ENCODE peak calls at places on chromosomes 4 and X, in four cellular contexts. J, U, Y and Z are unnamed samples.

GRCh38 chr4:13367244-13367643 is 116.9 kb downstream of the RAB28 start:
- DNase-seq in J (no peak), Y (no peak), U (no peak), Z (no peak)

GRCh38 chr4:47531241-47531953 is 46.3 kb downstream of the ATP10D start:
- DNase-seq in J (no peak), Y (peak; percentile 86), U (no peak), Z (no peak)

GRCh38 chrX:119758682-119759332 is 419 bp downstream of the SOWAHD start:
- DNase-seq in U (peak; percentile 66), Y (no peak), J (peak; percentile 29), Z (peak; percentile 67)

GRCh38 chr4:65007841-65008439 is 598.7 kb upstream of the TECRL start:
- DNase-seq in U (no peak), Y (no peak), J (peak; percentile 26), Z (peak; percentile 8)

GRCh38 chr4:83599183-83599582 is 63.3 kb downstream of the GPAT3 start:
- DNase-seq in Y (no peak), U (no peak), J (peak; percentile 58), Z (no peak)

GRCh38 chr4:122826596-122827257 is at the start of gene FGF2:
- DNase-seq in Y (no peak), J (peak; percentile 76), U (peak; percentile 84), Z (peak; percentile 89)

GRCh38 chrX:150955590-150955989 is 27.5 kb upstream of the HMGB3 start:
- DNase-seq in Y (no peak), U (no peak), J (no peak), Z (no peak)

GRCh38 chr4:157004279-157005161 is 32.9 kb upstream of the PDGFC start:
- DNase-seq in J (no peak), Y (no peak), U (no peak), Z (no peak)

GRCh38 chrX:49003696-49004095 is 1.6 kb upstream of the GRIPAP1 start:
- DNase-seq in Y (no peak), J (no peak), U (no peak), Z (no peak)

GRCh38 chr4:153295131-153295755 is 49.2 kb upstream of the MND1 start:
- DNase-seq in Y (no peak), J (peak; percentile 34), U (peak; percentile 52), Z (no peak)

GRCh38 chr4:156374069-156374468 is 420.4 kb upstream of the CTSO start:
- DNase-seq in U (no peak), Y (no peak), J (no peak), Z (no peak)

GRCh38 chr4:124177647-124178425 is 534.7 kb downstream of the ANKRD50 start:
- DNase-seq in U (no peak), Y (no peak), J (no peak), Z (no peak)

GRCh38 chr4:147727476-147728028 is 4.3 kb upstream of the ARHGAP10 start:
- DNase-seq in J (no peak), Y (no peak), U (no peak), Z (no peak)

GRCh38 chrX:20547649-20548051 is 280.9 kb upstream of the RPS6KA3 start:
- DNase-seq in U (no peak), J (no peak), Y (no peak), Z (no peak)

GRCh38 chr4:118967393-118967792 is 78.7 kb downstream of the SYNPO2 start:
- DNase-seq in U (no peak), Y (no peak), J (no peak), Z (no peak)

GRCh38 chrX:154074199-154074598 is 23.3 kb downstream of the MECP2 start:
- DNase-seq in Y (no peak), J (no peak), U (no peak), Z (no peak)
- TF ChIP-seq NRF1 in Y (no peak), J (no peak), U (no peak), Z (no peak)

DNA sequence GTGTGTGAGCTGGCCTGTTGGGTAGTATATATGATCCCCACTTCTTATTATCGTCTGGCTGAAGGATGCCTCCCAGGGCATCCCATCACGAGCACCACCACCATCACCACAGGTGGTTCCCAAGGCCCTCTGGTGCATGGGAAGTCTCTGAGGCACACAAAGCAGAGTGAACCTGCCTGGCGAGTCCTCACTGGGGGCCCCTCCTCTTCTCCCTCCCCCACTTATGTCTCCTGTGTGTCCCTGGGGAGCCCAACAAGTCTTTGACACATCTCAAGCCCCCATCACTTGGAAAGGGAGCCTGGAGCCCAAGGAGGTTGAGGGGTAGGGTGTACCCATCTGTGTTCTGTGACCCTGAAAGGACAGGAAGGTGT is 45.5 kb upstream of the NKX1-1 start:
- DNase-seq in Y (no peak), J (no peak), U (no peak), Z (peak; percentile 5)
- TF ChIP-seq NRF1 in Y (no peak), J (no peak), U (no peak), Z (no peak)

DNA sequence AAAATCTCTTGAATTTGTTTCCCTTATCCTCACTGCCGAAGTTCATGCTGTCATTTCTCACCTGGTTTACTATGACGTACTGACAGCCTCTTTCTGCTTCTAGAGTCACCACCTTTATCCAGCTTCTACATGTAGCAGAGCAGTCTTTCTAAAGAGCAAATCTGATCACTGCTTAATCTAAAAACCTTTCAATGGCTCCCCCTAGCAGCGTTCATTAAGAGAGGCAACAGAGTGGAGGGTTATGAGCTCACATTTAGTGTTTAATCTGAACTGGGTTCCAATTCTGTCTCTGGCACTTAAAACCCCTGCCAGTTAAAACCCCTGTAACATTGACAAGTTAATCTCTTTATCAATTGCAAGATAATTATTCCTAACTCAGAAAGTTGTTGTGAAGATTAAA is 4.4 kb downstream of the RBPJ start:
- DNase-seq in Y (no peak), J (peak; percentile 51), U (no peak), Z (peak; percentile 33)
- TF ChIP-seq NRF1 in Y (no peak), J (no peak), U (no peak), Z (no peak)

GRCh38 chrX:10685923-10686595 is 65.7 kb upstream of the MID1 start:
- DNase-seq in U (no peak), J (no peak), Y (no peak), Z (no peak)
- TF ChIP-seq NRF1 in U (no peak), J (no peak), Y (no peak), Z (no peak)

GRCh38 chr4:141126769-141127168 is 6.5 kb downstream of the RNF150 start:
- DNase-seq in J (no peak), U (no peak), Y (no peak), Z (no peak)
- TF ChIP-seq NRF1 in J (no peak), U (no peak), Y (no peak), Z (no peak)

GRCh38 chrX:136780738-136781137 is at the start of gene ARHGEF6:
- DNase-seq in Y (no peak), J (peak; percentile 27), U (no peak), Z (no peak)
- TF ChIP-seq NRF1 in Y (no peak), J (no peak), U (no peak), Z (no peak)

GRCh38 chrX:102599084-102599949 is at the start of gene ARMCX5:
- DNase-seq in U (peak; percentile 53), Y (peak; percentile 48), J (peak; percentile 82), Z (peak; percentile 51)

GRCh38 chrX:102604327-102604726 is 5.0 kb downstream of the ARMCX5 start:
- DNase-seq in J (no peak), Y (no peak), U (no peak), Z (no peak)

DNA sequence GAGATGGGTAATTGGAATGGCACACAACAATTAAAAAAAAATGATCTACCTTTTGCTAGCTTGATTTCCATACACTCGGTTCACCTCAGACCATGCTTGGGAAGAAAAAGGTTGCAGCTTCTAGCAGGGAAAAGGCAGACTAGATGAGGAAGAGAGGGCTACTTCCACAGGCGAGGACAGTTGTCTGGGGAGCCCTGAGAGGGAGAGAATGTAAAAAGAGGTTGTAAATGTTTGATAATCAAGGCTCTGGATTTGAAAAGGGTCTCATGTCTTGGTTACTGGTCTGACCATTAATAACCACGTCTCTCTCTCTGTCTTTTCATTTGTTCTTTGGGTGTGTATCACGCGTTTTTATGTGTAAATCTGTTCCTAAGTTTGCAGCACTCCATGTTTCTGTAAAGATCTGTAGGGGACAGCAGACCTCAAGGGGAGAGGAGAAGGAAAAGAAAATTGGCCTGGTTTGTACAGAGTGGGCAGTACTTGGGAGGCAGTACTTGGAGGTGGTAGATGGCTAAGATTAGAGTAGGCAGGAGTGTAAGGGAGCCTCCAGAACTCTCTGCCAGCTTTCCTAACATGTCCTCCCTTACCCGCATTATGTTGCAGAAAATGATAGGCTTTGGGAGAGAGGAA is 750 bp downstream of the ARMCX5 start:
- DNase-seq in J (peak; percentile 4), U (no peak), Y (no peak), Z (no peak)
- TF ChIP-seq NRF1 in J (no peak), U (no peak), Y (no peak), Z (no peak)